ENCODE peak calls at places on chromosomes 7 and 10, in eight cellular contexts. One of them, this sample, is unnamed.

GRCh38 chr10:70991140-70992124 is 103.1 kb upstream of the PCBD1 start:
- DNase-seq in hepatocyte: no peak
- DNase-seq in hypothalamus: no peak
- DNase-seq in amniotic stem cell: no peak
- DNase-seq in anterior cingulate cortex: no peak
- DNase-seq in effector memory CD8-positive, alpha-beta T cell: no peak
- DNase-seq in small intestine: no peak
- DNase-seq in HTR-8/SVneo: no peak
- DNase-seq in this sample: no peak

GRCh38 chr10:24920907-24921881 is 31.2 kb downstream of the PRTFDC1 start:
- DNase-seq in hepatocyte: peak; percentile 57
- DNase-seq in hypothalamus: peak; percentile 35
- DNase-seq in amniotic stem cell: peak; percentile 90
- DNase-seq in anterior cingulate cortex: peak; percentile 35
- DNase-seq in effector memory CD8-positive, alpha-beta T cell: no peak
- DNase-seq in small intestine: peak; percentile 26
- DNase-seq in HTR-8/SVneo: peak; percentile 74
- DNase-seq in this sample: peak; percentile 75

GRCh38 chr10:24313233-24313632 is 104.3 kb downstream of the KIAA1217 start:
- DNase-seq in hepatocyte: no peak
- DNase-seq in hypothalamus: no peak
- DNase-seq in amniotic stem cell: no peak
- DNase-seq in anterior cingulate cortex: no peak
- DNase-seq in effector memory CD8-positive, alpha-beta T cell: no peak
- DNase-seq in small intestine: no peak
- DNase-seq in HTR-8/SVneo: no peak
- DNase-seq in this sample: no peak

GRCh38 chr10:97333351-97333600 is 1.3 kb downstream of the FRAT2 start:
- DNase-seq in hepatocyte: peak; percentile 52
- DNase-seq in hypothalamus: no peak
- DNase-seq in amniotic stem cell: no peak
- DNase-seq in anterior cingulate cortex: no peak
- DNase-seq in effector memory CD8-positive, alpha-beta T cell: no peak
- DNase-seq in small intestine: no peak
- DNase-seq in HTR-8/SVneo: no peak
- DNase-seq in this sample: no peak

GRCh38 chr10:97538401-97538800 is 34.2 kb upstream of the ANKRD2 start:
- DNase-seq in hepatocyte: no peak
- DNase-seq in hypothalamus: no peak
- DNase-seq in amniotic stem cell: no peak
- DNase-seq in anterior cingulate cortex: no peak
- DNase-seq in effector memory CD8-positive, alpha-beta T cell: no peak
- DNase-seq in small intestine: no peak
- DNase-seq in HTR-8/SVneo: no peak
- DNase-seq in this sample: no peak

GRCh38 chr10:131195116-131195515 is 116.4 kb downstream of the TCERG1L start:
- DNase-seq in hepatocyte: no peak
- DNase-seq in hypothalamus: no peak
- DNase-seq in amniotic stem cell: no peak
- DNase-seq in anterior cingulate cortex: no peak
- DNase-seq in effector memory CD8-positive, alpha-beta T cell: no peak
- DNase-seq in small intestine: no peak
- DNase-seq in HTR-8/SVneo: no peak
- DNase-seq in this sample: no peak

GRCh38 chr10:3720228-3721019 is 64.6 kb downstream of the KLF6 start:
- DNase-seq in hepatocyte: peak; percentile 66
- DNase-seq in hypothalamus: peak; percentile 11
- DNase-seq in amniotic stem cell: no peak
- DNase-seq in anterior cingulate cortex: no peak
- DNase-seq in effector memory CD8-positive, alpha-beta T cell: no peak
- DNase-seq in small intestine: peak; percentile 9
- DNase-seq in HTR-8/SVneo: no peak
- DNase-seq in this sample: peak; percentile 5

GRCh38 chr10:3389093-3389492 is 216.5 kb upstream of the PITRM1 start:
- DNase-seq in hepatocyte: no peak
- DNase-seq in hypothalamus: no peak
- DNase-seq in amniotic stem cell: no peak
- DNase-seq in anterior cingulate cortex: no peak
- DNase-seq in effector memory CD8-positive, alpha-beta T cell: no peak
- DNase-seq in small intestine: no peak
- DNase-seq in HTR-8/SVneo: no peak
- DNase-seq in this sample: no peak

GRCh38 chr7:4080954-4081353 is 601.1 kb upstream of the FOXK1 start:
- DNase-seq in hepatocyte: no peak
- DNase-seq in hypothalamus: no peak
- DNase-seq in amniotic stem cell: no peak
- DNase-seq in anterior cingulate cortex: no peak
- DNase-seq in effector memory CD8-positive, alpha-beta T cell: no peak
- DNase-seq in small intestine: no peak
- DNase-seq in HTR-8/SVneo: no peak
- DNase-seq in this sample: no peak

GRCh38 chr7:144787127-144787526 is 48.7 kb downstream of the TPK1 start:
- DNase-seq in hepatocyte: no peak
- DNase-seq in hypothalamus: no peak
- DNase-seq in amniotic stem cell: no peak
- DNase-seq in anterior cingulate cortex: no peak
- DNase-seq in effector memory CD8-positive, alpha-beta T cell: no peak
- DNase-seq in small intestine: peak; percentile 35
- DNase-seq in HTR-8/SVneo: no peak
- DNase-seq in this sample: no peak

GRCh38 chr7:65382452-65382851 is 8.8 kb downstream of the ZNF92 start:
- DNase-seq in hepatocyte: no peak
- DNase-seq in hypothalamus: no peak
- DNase-seq in amniotic stem cell: no peak
- DNase-seq in anterior cingulate cortex: no peak
- DNase-seq in effector memory CD8-positive, alpha-beta T cell: no peak
- DNase-seq in small intestine: no peak
- DNase-seq in HTR-8/SVneo: no peak
- DNase-seq in this sample: no peak

This sample was measured in hippocampal formation.